ENCODE peak calls at places on chromosomes 11 and 22, in ten cellular contexts. G is sigmoid colon, M is left ventricle myocardium inferior, N is spleen, V is HCT116, Y is A549, O is transverse colon, F is cardiac fibroblast, L is hepatocyte, K is HL-60. E is an unnamed sample.

GRCh38 chr11:7549681-7550080 is 35.9 kb downstream of the PPFIBP2 start:
- DNase-seq in K (no peak), O (no peak), L (no peak), M (no peak), F (no peak), G (no peak), N (no peak), Y (no peak), V (no peak), E (no peak)

GRCh38 chr22:48957311-48957986 is 870.2 kb downstream of the BRD1 start:
- DNase-seq in M (no peak), N (peak), O (peak), F (no peak), K (no peak), Y (no peak), L (no peak), G (no peak), V (no peak), E (no peak)

GRCh38 chr22:33666661-33667619 is 253.3 kb downstream of the LARGE1 start:
- DNase-seq in K (no peak), F (no peak), V (no peak), G (no peak), N (no peak), L (no peak), O (peak), Y (no peak), M (no peak), E (no peak)

GRCh38 chr11:69208190-69209037 is 52.7 kb downstream of the SMIM38 start:
- DNase-seq in G (no peak), V (no peak), K (no peak), F (no peak), M (no peak), N (peak), O (no peak), L (no peak), Y (peak), E (no peak)

GRCh38 chr11:125588505-125588904 is 4.1 kb upstream of the STT3A start:
- DNase-seq in K (no peak), N (no peak), V (peak), M (no peak), Y (no peak), O (no peak), L (no peak), G (no peak), F (no peak), E (no peak)

GRCh38 chr22:25447067-25447688 is 117.3 kb upstream of the GRK3 start:
- DNase-seq in F (no peak), O (no peak), K (no peak), G (no peak), N (no peak), L (no peak), Y (no peak), V (no peak), M (no peak), E (no peak)

GRCh38 chr22:47619631-47620030 is 857.2 kb downstream of the TBC1D22A start:
- DNase-seq in K (no peak), G (peak), O (no peak), Y (no peak), V (no peak), N (peak), M (no peak), L (no peak), F (no peak), E (no peak)

GRCh38 chr11:122167100-122167499 is 51.1 kb upstream of the BLID start:
- DNase-seq in L (no peak), N (no peak), G (no peak), V (peak), M (no peak), F (peak), Y (no peak), K (no peak), O (no peak), E (no peak)

GRCh38 chr22:27241430-27242110 is 560.0 kb downstream of the MN1 start:
- DNase-seq in Y (no peak), G (no peak), O (no peak), M (peak), V (no peak), N (peak), L (peak), F (no peak), K (no peak), E (no peak)

GRCh38 chr11:108084811-108085210 is 36.6 kb upstream of the ACAT1 start:
- DNase-seq in Y (no peak), N (no peak), L (no peak), K (no peak), V (no peak), G (no peak), O (no peak), M (no peak), F (no peak), E (no peak)

GRCh38 chr11:62044639-62045121 is 77.2 kb upstream of the FTH1 start:
- DNase-seq in L (no peak), Y (peak), O (peak), N (no peak), G (no peak), V (peak), K (no peak), M (no peak), F (no peak), E (no peak)

GRCh38 chr11:8056810-8057463 is 24.1 kb upstream of the TUB start:
- DNase-seq in G (peak), N (peak), M (no peak), O (peak), F (peak), V (no peak), K (no peak), L (peak), Y (no peak), E (no peak)

GRCh38 chr22:30523646-30524489 is 18.4 kb upstream of the SEC14L4 start:
- DNase-seq in M (no peak), Y (no peak), F (peak), O (no peak), N (no peak), K (no peak), L (no peak), V (no peak), G (no peak), E (no peak)

GRCh38 chr11:84384637-84385227 is 1098.6 kb upstream of the CCDC90B start:
- DNase-seq in G (no peak), L (peak), Y (peak), F (peak), O (peak), K (no peak), N (no peak), V (no peak), M (no peak), E (peak)

GRCh38 chr22:40238425-40239344 is 61.0 kb downstream of the TNRC6B start:
- DNase-seq in V (no peak), F (peak), G (no peak), Y (peak), M (no peak), K (no peak), L (no peak), N (no peak), O (no peak), E (no peak)

GRCh38 chr11:93193721-93194120 is 4.1 kb downstream of the SLC36A4 start:
- DNase-seq in V (no peak), M (no peak), G (no peak), Y (no peak), F (no peak), O (no peak), L (no peak), K (peak), N (no peak), E (no peak)

GRCh38 chr11:9787981-9788521 is 124.2 kb downstream of the SWAP70 start:
- DNase-seq in N (no peak), K (peak), M (peak), Y (no peak), L (no peak), V (no peak), F (peak), O (peak), G (peak), E (no peak)

GRCh38 chr11:29125621-29126020 is 891.2 kb downstream of the KCNA4 start:
- DNase-seq in K (no peak), M (no peak), L (peak), G (no peak), N (no peak), O (no peak), F (no peak), Y (no peak), V (no peak), E (no peak)

GRCh38 chr11:123195182-123196059 is at the start of gene CLMP:
- DNase-seq in K (no peak), N (no peak), M (peak), L (peak), Y (no peak), G (peak), F (peak), V (no peak), O (peak), E (no peak)

GRCh38 chr11:130817608-130817944 is 98.7 kb downstream of the SNX19 start:
- DNase-seq in L (peak), F (peak), O (no peak), N (no peak), V (no peak), G (no peak), M (no peak), Y (no peak), K (peak), E (no peak)

GRCh38 chr22:23742505-23743264 is 8.2 kb downstream of the ZNF70 start:
- DNase-seq in K (no peak), N (no peak), M (peak), O (no peak), L (no peak), F (peak), G (no peak), V (no peak), Y (no peak), E (no peak)

GRCh38 chr11:68433541-68433940 is 27.0 kb upstream of the PPP6R3 start:
- DNase-seq in N (no peak), O (no peak), K (no peak), Y (no peak), F (no peak), V (no peak), M (no peak), L (no peak), G (no peak), E (no peak)

GRCh38 chr11:31118566-31118965 is 251.0 kb downstream of the DCDC1 start:
- DNase-seq in L (no peak), V (no peak), K (no peak), O (no peak), Y (no peak), M (no peak), N (no peak), F (no peak), G (no peak), E (no peak)

GRCh38 chr11:6505577-6506240 is 8.6 kb downstream of the DNHD1 start:
- DNase-seq in Y (peak), L (peak), G (no peak), N (no peak), O (no peak), F (peak), V (peak), M (no peak), K (no peak), E (no peak)

GRCh38 chr11:126318642-126319373 is 14.9 kb downstream of the DCPS start:
- DNase-seq in V (no peak), G (peak), O (peak), L (peak), Y (no peak), M (peak), K (peak), F (peak), N (no peak), E (no peak)

GRCh38 chr11:111976119-111976518 is 39.0 kb downstream of the DIXDC1 start:
- DNase-seq in F (no peak), M (no peak), O (no peak), G (no peak), V (no peak), L (no peak), K (no peak), N (no peak), Y (no peak), E (no peak)

GRCh38 chr11:111978028-111978771 is 41.1 kb downstream of the DIXDC1 start:
- DNase-seq in N (no peak), G (peak), F (peak), O (peak), M (peak), Y (no peak), V (no peak), L (peak), K (no peak), E (no peak)

GRCh38 chr11:111975076-111975806 is 38.1 kb downstream of the DIXDC1 start:
- DNase-seq in Y (peak), M (no peak), O (no peak), F (no peak), L (no peak), K (no peak), G (no peak), V (no peak), N (no peak), E (no peak)

GRCh38 chr11:111977141-111978027 is 40.2 kb downstream of the DIXDC1 start:
- DNase-seq in L (peak), Y (no peak), G (peak), O (peak), M (peak), N (peak), V (no peak), F (peak), K (no peak), E (no peak)

GRCh38 chr11:111976614-111977140 is 39.5 kb downstream of the DIXDC1 start:
- DNase-seq in Y (no peak), N (no peak), O (no peak), M (no peak), F (peak), V (no peak), L (no peak), K (no peak), G (peak), E (no peak)
- H3K4me3 ChIP-seq in Y (no peak), N (peak), O (peak), M (peak), F (no peak), V (no peak), L (peak), K (no peak), G (peak), E (no peak)

GRCh38 chr11:134244593-134244992 is 8.6 kb downstream of the THYN1 start:
- DNase-seq in L (peak), O (no peak), N (no peak), V (no peak), Y (peak), G (no peak), F (peak), K (peak), M (no peak), E (peak)
- TF ChIP-seq CTCF in L (peak), O (peak), N (peak), V (peak), Y (peak), G (peak), F (peak), K (peak), M (peak), E (peak)

GRCh38 chr22:43479962-43480361 is 68.1 kb downstream of the MPPED1 start:
- DNase-seq in K (no peak), N (no peak), M (no peak), V (no peak), O (no peak), L (no peak), G (no peak), F (no peak), Y (no peak), E (no peak)

GRCh38 chr22:43482310-43482625 is 70.5 kb downstream of the MPPED1 start:
- DNase-seq in M (no peak), V (no peak), O (no peak), L (no peak), K (no peak), N (peak), Y (no peak), F (no peak), G (no peak), E (no peak)

GRCh38 chr22:43483669-43484068 is 71.9 kb downstream of the MPPED1 start:
- DNase-seq in L (no peak), N (no peak), G (no peak), O (no peak), M (no peak), F (no peak), K (no peak), Y (no peak), V (no peak), E (no peak)

GRCh38 chr22:43483266-43483665 is 71.5 kb downstream of the MPPED1 start:
- DNase-seq in K (no peak), V (no peak), M (no peak), O (no peak), Y (no peak), F (no peak), L (no peak), G (no peak), N (no peak), E (no peak)

DNA sequence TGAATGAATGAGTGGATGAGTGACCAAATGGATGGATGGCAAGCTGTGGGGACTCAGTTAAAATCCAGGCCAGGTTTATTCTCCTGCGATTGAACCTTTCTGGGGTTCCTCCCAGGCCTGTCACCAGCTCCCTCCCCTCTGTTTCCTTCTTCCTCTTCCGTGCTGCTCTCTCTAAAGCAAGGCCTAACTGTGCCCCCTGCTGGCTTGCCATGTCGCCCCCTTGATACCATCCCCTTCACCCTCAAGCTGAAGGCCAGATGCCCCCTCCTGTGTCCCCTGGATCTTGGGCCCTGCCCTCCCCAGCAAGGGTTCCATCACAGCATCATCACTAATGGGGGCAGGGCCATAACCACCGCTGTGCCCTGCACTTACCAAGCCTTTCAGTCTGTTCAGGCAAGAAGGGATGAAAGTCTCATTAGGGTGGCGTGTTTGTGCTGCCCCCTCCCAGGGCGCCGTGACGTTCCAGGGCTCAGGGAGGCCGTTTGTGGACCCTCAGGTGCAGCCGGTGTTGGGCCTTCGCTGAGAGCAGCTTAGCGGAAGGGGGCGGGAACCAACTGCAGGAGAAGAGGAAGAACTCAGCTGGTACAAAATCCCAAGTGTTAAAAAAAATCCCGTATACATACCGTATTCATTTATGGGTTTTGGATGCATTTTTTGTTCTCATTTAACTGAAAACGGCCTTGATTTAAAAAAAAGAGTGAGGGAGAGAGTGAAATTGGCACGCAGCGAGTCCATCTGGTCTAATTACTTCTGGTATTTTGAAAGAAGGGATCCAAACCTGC is 69.9 kb downstream of the MPPED1 start:
- DNase-seq in N (peak), L (no peak), Y (no peak), G (no peak), F (no peak), K (peak), O (no peak), V (no peak), M (no peak), E (no peak)
- H3K4me3 ChIP-seq in N (peak), L (no peak), Y (no peak), G (no peak), F (no peak), K (peak), O (no peak), V (no peak), M (no peak), E (no peak)

GRCh38 chr11:22668005-22668796 is 1.8 kb downstream of the GAS2 start:
- DNase-seq in G (no peak), M (no peak), V (no peak), F (no peak), N (no peak), L (no peak), O (no peak), Y (no peak), K (no peak), E (no peak)

GRCh38 chr11:22669368-22669767 is 3.0 kb downstream of the GAS2 start:
- DNase-seq in G (no peak), M (no peak), K (no peak), V (no peak), Y (no peak), L (no peak), N (no peak), O (no peak), F (no peak), E (no peak)

GRCh38 chr11:22670803-22671202 is 4.4 kb downstream of the GAS2 start:
- DNase-seq in K (no peak), N (no peak), Y (peak), G (no peak), O (no peak), M (no peak), F (peak), V (no peak), L (peak), E (no peak)

GRCh38 chr11:22666320-22666699 is at the start of gene GAS2:
- DNase-seq in Y (no peak), M (no peak), N (no peak), K (no peak), F (no peak), V (no peak), G (no peak), L (no peak), O (no peak), E (no peak)

GRCh38 chr11:22666700-22667439 is 459 bp downstream of the GAS2 start:
- DNase-seq in L (peak), Y (no peak), N (peak), K (no peak), O (peak), F (peak), G (no peak), M (peak), V (no peak), E (peak)
- TF ChIP-seq CTCF in L (no peak), Y (no peak), N (no peak), K (no peak), O (no peak), F (peak), G (no peak), M (peak), V (no peak), E (no peak)

DNA sequence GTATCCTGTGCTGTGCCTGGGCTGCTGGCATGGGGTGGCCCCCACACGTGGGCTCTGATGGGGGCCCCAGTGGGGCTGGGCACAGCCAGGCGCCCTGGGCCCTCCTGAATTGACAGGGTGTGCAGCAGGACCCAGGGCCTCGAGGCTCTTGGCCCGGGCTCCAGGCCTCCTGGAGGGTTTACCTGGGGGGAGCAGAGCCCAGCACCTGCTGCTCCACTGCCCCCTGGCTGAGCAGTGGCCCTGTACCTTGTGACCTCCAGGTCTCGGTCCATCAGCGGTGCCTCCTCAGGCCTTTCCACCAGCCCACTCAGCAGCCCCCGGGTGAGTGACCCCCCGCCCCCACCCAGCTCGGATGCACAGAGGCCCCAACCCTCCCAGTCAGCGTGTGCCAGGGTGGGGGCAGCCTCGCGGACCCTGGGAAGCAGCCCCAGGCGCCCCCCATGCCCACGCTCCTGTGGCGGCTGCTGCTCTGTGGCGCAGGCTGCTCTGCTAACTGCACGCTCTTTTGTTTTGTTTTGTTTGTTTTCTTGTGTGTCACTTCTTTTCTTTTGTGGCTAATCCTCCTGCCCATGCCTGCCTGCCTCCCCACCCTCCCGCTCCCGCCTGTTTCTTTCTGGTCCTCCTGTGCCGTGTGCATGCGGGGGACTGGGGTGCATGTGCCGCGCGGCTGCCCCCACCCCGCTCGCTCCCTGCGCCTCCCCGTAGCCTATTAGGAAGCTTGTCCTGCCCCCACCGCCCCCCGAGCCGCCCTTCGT is 36.9 kb downstream of the MOB2 start:
- DNase-seq in L (no peak), G (no peak), N (no peak), Y (no peak), F (no peak), O (no peak), M (no peak), V (no peak), K (no peak), E (no peak)
- H3K4me3 ChIP-seq in L (no peak), G (no peak), N (no peak), Y (no peak), F (no peak), O (no peak), M (no peak), V (no peak), K (no peak), E (no peak)

GRCh38 chr11:101862410-101863233 is 52.2 kb upstream of the CEP126 start:
- DNase-seq in V (peak), K (no peak), L (peak), F (peak), M (no peak), O (peak), N (no peak), Y (peak), G (no peak), E (no peak)
- TF ChIP-seq CTCF in V (peak), K (no peak), L (peak), F (peak), M (peak), O (peak), N (no peak), Y (peak), G (no peak), E (peak)

DNA sequence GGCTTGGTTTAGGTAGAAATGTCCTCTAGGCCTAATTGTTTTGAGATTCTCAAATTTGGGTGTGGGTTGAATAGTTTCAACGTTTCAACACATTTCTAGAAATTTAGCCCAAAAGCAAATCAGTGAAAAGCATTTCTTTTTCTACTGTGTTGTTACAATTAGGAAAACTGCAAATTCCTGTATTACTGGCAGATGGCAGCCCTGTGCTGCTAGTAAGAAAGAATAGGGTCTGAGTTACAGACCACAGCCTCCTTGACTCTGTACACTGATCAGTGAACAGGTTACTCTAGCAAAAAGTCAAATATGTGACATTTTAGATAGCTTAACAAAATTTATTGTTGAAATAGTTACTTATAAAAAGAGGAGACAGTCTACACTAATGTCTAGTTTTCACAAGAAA is 703.0 kb downstream of the JRKL start:
- DNase-seq in G (no peak), N (no peak), M (no peak), F (no peak), Y (no peak), O (no peak), K (no peak), L (peak), V (no peak), E (no peak)
- H3K4me3 ChIP-seq in G (no peak), N (no peak), M (no peak), F (no peak), Y (no peak), O (no peak), K (no peak), L (no peak), V (no peak), E (no peak)